ENCODE peak calls at places on chromosomes 3 and 15, in five cellular contexts. One of them, this sample, is unnamed.
A peak's percentile ranks its signal among the peaks of the same experiment; 100 is the strongest.

GRCh38 chr3:125437631-125438435 is 62.7 kb upstream of the ZNF148 start:
- DNase-seq in tibial artery: no peak
- DNase-seq in kidney tubule cell: peak; percentile 50
- DNase-seq in astrocyte of the hippocampus: peak; percentile 69
- DNase-seq in NCI-H1092: peak; percentile 1
- DNase-seq in this sample: peak; percentile 76

GRCh38 chr3:39135170-39135805 is 18.1 kb downstream of the CSRNP1 start:
- DNase-seq in tibial artery: no peak
- DNase-seq in kidney tubule cell: no peak
- DNase-seq in astrocyte of the hippocampus: no peak
- DNase-seq in NCI-H1092: no peak
- DNase-seq in this sample: no peak

GRCh38 chr3:114447545-114447944 is 153.7 kb downstream of the TIGIT start:
- DNase-seq in tibial artery: no peak
- DNase-seq in kidney tubule cell: no peak
- DNase-seq in astrocyte of the hippocampus: peak; percentile 26
- DNase-seq in NCI-H1092: no peak
- DNase-seq in this sample: no peak

GRCh38 chr3:9688961-9689360 is 14.7 kb upstream of the CPNE9 start:
- DNase-seq in tibial artery: no peak
- DNase-seq in kidney tubule cell: no peak
- DNase-seq in astrocyte of the hippocampus: no peak
- DNase-seq in NCI-H1092: no peak
- DNase-seq in this sample: no peak

GRCh38 chr3:172511783-172512357 is 11.4 kb downstream of the TNFSF10 start:
- DNase-seq in tibial artery: no peak
- DNase-seq in kidney tubule cell: no peak
- DNase-seq in astrocyte of the hippocampus: no peak
- DNase-seq in NCI-H1092: no peak
- DNase-seq in this sample: no peak

GRCh38 chr15:59200560-59200959 is 6.1 kb upstream of the LDHAL6B start:
- DNase-seq in tibial artery: no peak
- DNase-seq in kidney tubule cell: no peak
- DNase-seq in astrocyte of the hippocampus: no peak
- DNase-seq in NCI-H1092: no peak
- DNase-seq in this sample: no peak

GRCh38 chr3:144457758-144458157 is 486.1 kb downstream of the DIPK2A start:
- DNase-seq in tibial artery: no peak
- DNase-seq in kidney tubule cell: no peak
- DNase-seq in astrocyte of the hippocampus: no peak
- DNase-seq in NCI-H1092: no peak
- DNase-seq in this sample: no peak

GRCh38 chr3:32493437-32494414 is 8.9 kb downstream of the CMTM6 start:
- DNase-seq in tibial artery: no peak
- DNase-seq in kidney tubule cell: peak; percentile 72
- DNase-seq in astrocyte of the hippocampus: peak; percentile 48
- DNase-seq in NCI-H1092: no peak
- DNase-seq in this sample: no peak

GRCh38 chr15:67824900-67825879 is at the start of gene SKOR1:
- DNase-seq in tibial artery: peak; percentile 54
- DNase-seq in kidney tubule cell: peak; percentile 39
- DNase-seq in astrocyte of the hippocampus: peak; percentile 76
- DNase-seq in NCI-H1092: no peak
- DNase-seq in this sample: peak; percentile 51

GRCh38 chr3:137165117-137165806 is 207.5 kb downstream of the IL20RB start:
- DNase-seq in tibial artery: no peak
- DNase-seq in kidney tubule cell: peak; percentile 55
- DNase-seq in astrocyte of the hippocampus: peak; percentile 61
- DNase-seq in NCI-H1092: no peak
- DNase-seq in this sample: no peak

GRCh38 chr3:164537485-164537884 is 540.8 kb downstream of the SI start:
- DNase-seq in tibial artery: no peak
- DNase-seq in kidney tubule cell: no peak
- DNase-seq in astrocyte of the hippocampus: no peak
- DNase-seq in NCI-H1092: no peak
- DNase-seq in this sample: no peak

GRCh38 chr15:91534235-91534634 is 319.3 kb upstream of the SLCO3A1 start:
- DNase-seq in tibial artery: no peak
- DNase-seq in kidney tubule cell: no peak
- DNase-seq in astrocyte of the hippocampus: no peak
- DNase-seq in NCI-H1092: no peak
- DNase-seq in this sample: no peak

GRCh38 chr3:42440924-42441323 is 30.5 kb upstream of the LYZL4 start:
- DNase-seq in tibial artery: no peak
- DNase-seq in kidney tubule cell: no peak
- DNase-seq in astrocyte of the hippocampus: no peak
- DNase-seq in NCI-H1092: no peak
- DNase-seq in this sample: no peak

GRCh38 chr15:37903932-37904493 is 30.4 kb upstream of the TMCO5A start:
- DNase-seq in tibial artery: no peak
- DNase-seq in kidney tubule cell: no peak
- DNase-seq in astrocyte of the hippocampus: no peak
- DNase-seq in NCI-H1092: peak; percentile 89
- DNase-seq in this sample: no peak

GRCh38 chr3:73480187-73480672 is 144.5 kb downstream of the PDZRN3 start:
- DNase-seq in tibial artery: no peak
- DNase-seq in kidney tubule cell: peak; percentile 81
- DNase-seq in astrocyte of the hippocampus: peak; percentile 64
- DNase-seq in NCI-H1092: no peak
- DNase-seq in this sample: no peak

GRCh38 chr3:72336821-72337479 is 511.3 kb downstream of the SHQ1 start:
- DNase-seq in tibial artery: peak; percentile 87
- DNase-seq in kidney tubule cell: peak; percentile 29
- DNase-seq in astrocyte of the hippocampus: peak; percentile 48
- DNase-seq in NCI-H1092: peak; percentile 32
- DNase-seq in this sample: peak; percentile 74

GRCh38 chr3:53844262-53845102 is 1.7 kb downstream of the CHDH start:
- DNase-seq in tibial artery: no peak
- DNase-seq in kidney tubule cell: peak; percentile 74
- DNase-seq in astrocyte of the hippocampus: no peak
- DNase-seq in NCI-H1092: no peak
- DNase-seq in this sample: no peak

GRCh38 chr3:126353694-126354321 is 3.4 kb downstream of the KLF15 start:
- DNase-seq in tibial artery: peak; percentile 67
- DNase-seq in kidney tubule cell: no peak
- DNase-seq in astrocyte of the hippocampus: no peak
- DNase-seq in NCI-H1092: no peak
- DNase-seq in this sample: peak; percentile 56

GRCh38 chr3:4290272-4290893 is 12.8 kb upstream of the SETMAR start:
- DNase-seq in tibial artery: no peak
- DNase-seq in kidney tubule cell: peak; percentile 50
- DNase-seq in astrocyte of the hippocampus: peak; percentile 69
- DNase-seq in NCI-H1092: peak; percentile 3
- DNase-seq in this sample: no peak

GRCh38 chr15:67917636-67918035 is 77.8 kb upstream of the RNU6-1 start:
- DNase-seq in tibial artery: no peak
- DNase-seq in kidney tubule cell: no peak
- DNase-seq in astrocyte of the hippocampus: no peak
- DNase-seq in NCI-H1092: no peak
- DNase-seq in this sample: no peak

GRCh38 chr3:112531358-112531781 is 30.4 kb downstream of the ATG3 start:
- DNase-seq in tibial artery: no peak
- DNase-seq in kidney tubule cell: peak; percentile 43
- DNase-seq in astrocyte of the hippocampus: peak; percentile 37
- DNase-seq in NCI-H1092: no peak
- DNase-seq in this sample: no peak

GRCh38 chr3:42612147-42612680 is 11.7 kb downstream of the NKTR start:
- DNase-seq in tibial artery: no peak
- DNase-seq in kidney tubule cell: no peak
- DNase-seq in astrocyte of the hippocampus: no peak
- DNase-seq in NCI-H1092: no peak
- DNase-seq in this sample: no peak

GRCh38 chr3:100993309-100993708 is at the start of gene ABI3BP:
- DNase-seq in tibial artery: peak; percentile 91
- DNase-seq in kidney tubule cell: peak; percentile 78
- DNase-seq in astrocyte of the hippocampus: peak; percentile 83
- DNase-seq in NCI-H1092: no peak
- DNase-seq in this sample: peak; percentile 82

GRCh38 chr3:192444096-192444790 is 283.1 kb downstream of the FGF12 start:
- DNase-seq in tibial artery: no peak
- DNase-seq in kidney tubule cell: peak; percentile 76
- DNase-seq in astrocyte of the hippocampus: peak; percentile 91
- DNase-seq in NCI-H1092: peak; percentile 28
- DNase-seq in this sample: peak; percentile 75

GRCh38 chr3:185779461-185779860 is 45.4 kb downstream of the IGF2BP2 start:
- DNase-seq in tibial artery: no peak
- DNase-seq in kidney tubule cell: peak; percentile 28
- DNase-seq in astrocyte of the hippocampus: peak; percentile 46
- DNase-seq in NCI-H1092: no peak
- DNase-seq in this sample: no peak

GRCh38 chr3:136277115-136277514 is 27.0 kb downstream of the PCCB start:
- DNase-seq in tibial artery: no peak
- DNase-seq in kidney tubule cell: no peak
- DNase-seq in astrocyte of the hippocampus: no peak
- DNase-seq in NCI-H1092: peak; percentile 3
- DNase-seq in this sample: no peak